ENCODE peak calls at places on chromosomes 11 and 22, in five cellular contexts. P is GM12891, T is HepG2, X is GM12878, G is K562. C is an unnamed sample.

GRCh38 chr11:134037093-134037908 is 31.6 kb upstream of the JAM3 start:
- DNase-seq in P (peak; percentile 59), T (no peak), X (peak; percentile 7), G (peak; percentile 63), C (no peak)

GRCh38 chr11:109343242-109343641 is 78.7 kb upstream of the C11orf87 start:
- DNase-seq in P (no peak), T (no peak), X (no peak), G (no peak), C (no peak)

GRCh38 chr11:70028147-70028855 is 49.8 kb upstream of the ANO1 start:
- DNase-seq in P (no peak), T (no peak), X (no peak), G (no peak), C (no peak)

GRCh38 chr11:121965330-121965729 is 150.7 kb downstream of the BLID start:
- DNase-seq in P (no peak), T (no peak), X (no peak), G (no peak), C (no peak)

GRCh38 chr11:86067230-86068137 is 1.4 kb downstream of the PICALM start:
- DNase-seq in P (no peak), T (peak; percentile 83), X (no peak), G (peak; percentile 18), C (no peak)

GRCh38 chr11:44633641-44634040 is 68.2 kb downstream of the CD82 start:
- DNase-seq in P (no peak), T (no peak), X (no peak), G (no peak), C (no peak)

GRCh38 chr11:77411238-77411637 is 62.7 kb downstream of the PAK1 start:
- DNase-seq in P (no peak), T (no peak), X (no peak), G (no peak), C (peak; percentile 27)

GRCh38 chr11:65790104-65790901 is 3.4 kb downstream of the OVOL1 start:
- DNase-seq in P (no peak), T (no peak), X (no peak), G (no peak), C (no peak)

GRCh38 chr11:10581481-10582019 is 13.1 kb upstream of the LYVE1 start:
- DNase-seq in P (no peak), T (no peak), X (no peak), G (no peak), C (no peak)

GRCh38 chr11:63535734-63536133 is 874 bp upstream of the PLAAT4 start:
- DNase-seq in P (no peak), T (no peak), X (no peak), G (peak; percentile 11), C (no peak)

GRCh38 chr11:134340354-134340964 is 8.7 kb downstream of the GLB1L2 start:
- DNase-seq in P (no peak), T (no peak), X (no peak), G (no peak), C (no peak)

GRCh38 chr11:123286761-123287160 is 91.7 kb upstream of the CLMP start:
- DNase-seq in P (no peak), T (no peak), X (no peak), G (no peak), C (no peak)

GRCh38 chr22:27892064-27892463 is 27.0 kb downstream of the PITPNB start:
- DNase-seq in P (no peak), T (no peak), X (no peak), G (no peak), C (no peak)

GRCh38 chr22:36608987-36609386 is 80.0 kb upstream of the EIF3D start:
- DNase-seq in P (no peak), T (no peak), X (no peak), G (no peak), C (no peak)

GRCh38 chr22:30876925-30877553 is 91.5 kb downstream of the MORC2 start:
- DNase-seq in P (no peak), T (no peak), X (no peak), G (no peak), C (no peak)

GRCh38 chr22:40451230-40451629 is 80.8 kb downstream of the SGSM3 start:
- DNase-seq in P (no peak), T (no peak), X (no peak), G (no peak), C (no peak)

GRCh38 chr22:40345271-40345670 is 1.0 kb upstream of the ADSL start:
- DNase-seq in P (no peak), T (no peak), X (no peak), G (no peak), C (no peak)

GRCh38 chr22:29079218-29079901 is 6.5 kb downstream of the KREMEN1 start:
- DNase-seq in P (no peak), T (no peak), X (no peak), G (peak; percentile 12), C (no peak)

GRCh38 chr11:35554491-35555237 is 29.2 kb upstream of the PAMR1 start:
- DNase-seq in P (no peak), T (no peak), X (no peak), G (no peak), C (no peak)

GRCh38 chr22:21069375-21069774 is 23.6 kb downstream of the LRRC74B start:
- DNase-seq in P (no peak), T (no peak), X (no peak), G (no peak), C (no peak)

GRCh38 chr22:39498368-39498767 is 3.7 kb upstream of the MIEF1 start:
- DNase-seq in P (no peak), T (no peak), X (no peak), G (no peak), C (no peak)

GRCh38 chr22:32619614-32620426 is 145.2 kb downstream of the FBXO7 start:
- DNase-seq in P (no peak), T (peak; percentile 91), X (no peak), G (no peak), C (no peak)

GRCh38 chr11:110728476-110728875 is 16.2 kb upstream of the ARHGAP20 start:
- DNase-seq in P (no peak), T (no peak), X (no peak), G (no peak), C (no peak)

GRCh38 chr11:121589946-121590537 is 137.3 kb upstream of the SORL1-AS1 start:
- DNase-seq in P (peak; percentile 48), T (no peak), X (peak; percentile 97), G (no peak), C (peak; percentile 57)

GRCh38 chr11:102421262-102421661 is 31.3 kb downstream of the TMEM123 start:
- DNase-seq in P (no peak), T (no peak), X (no peak), G (no peak), C (no peak)

GRCh38 chr11:121688860-121689614 is 236.3 kb upstream of the SORL1-AS1 start:
- DNase-seq in P (no peak), T (peak; percentile 75), X (no peak), G (no peak), C (no peak)

GRCh38 chr11:26947904-26948639 is 45.8 kb upstream of the FIBIN start:
- DNase-seq in P (no peak), T (no peak), X (no peak), G (no peak), C (no peak)

GRCh38 chr11:128207861-128208321 is 379.5 kb downstream of the ETS1 start:
- DNase-seq in P (no peak), T (no peak), X (no peak), G (no peak), C (no peak)

GRCh38 chr11:107699371-107700348 is 12.2 kb downstream of the SLN start:
- DNase-seq in P (no peak), T (no peak), X (no peak), G (no peak), C (no peak)

GRCh38 chr11:107705027-107705426 is 6.8 kb downstream of the SLN start:
- DNase-seq in P (no peak), T (no peak), X (no peak), G (no peak), C (no peak)

GRCh38 chr11:107704432-107704831 is 7.4 kb downstream of the SLN start:
- DNase-seq in P (no peak), T (no peak), X (no peak), G (no peak), C (no peak)

GRCh38 chr11:107702723-107703122 is 9.1 kb downstream of the SLN start:
- DNase-seq in P (no peak), T (no peak), X (no peak), G (no peak), C (no peak)

DNA sequence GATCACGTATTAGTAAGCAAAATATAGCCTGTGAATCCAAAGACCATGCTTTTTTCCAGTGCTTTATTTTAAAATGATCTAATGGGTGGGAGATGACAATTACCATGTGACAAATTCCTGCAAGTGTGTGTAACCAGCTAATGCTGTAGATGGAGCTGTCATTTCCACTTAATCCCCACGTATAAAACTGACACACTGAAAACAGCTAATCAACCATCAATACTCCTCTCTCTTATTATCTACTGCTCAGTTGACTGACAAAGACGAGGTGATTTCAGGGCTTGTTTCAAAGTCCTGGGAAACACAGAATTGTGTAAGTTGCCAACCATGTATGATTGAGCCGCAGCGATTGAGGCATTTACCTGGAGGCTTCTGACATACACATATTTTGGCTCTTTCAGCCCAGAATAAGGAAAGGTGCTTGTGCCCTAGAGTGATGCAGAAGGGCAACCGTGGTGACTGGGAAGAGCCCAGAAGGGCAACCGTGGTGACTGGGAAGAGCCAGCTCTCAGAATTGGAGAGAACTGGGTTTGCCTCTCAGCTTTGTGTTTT is 9.7 kb downstream of the SLN start:
- DNase-seq in P (no peak), T (no peak), X (no peak), G (no peak), C (no peak)
- TF ChIP-seq TAF1 in P (no peak), T (no peak), X (no peak), G (no peak), C (no peak)

GRCh38 chr11:118620529-118621070 is 13.2 kb downstream of the PHLDB1 start:
- DNase-seq in P (no peak), T (peak; percentile 90), X (no peak), G (peak; percentile 27), C (no peak)
- TF ChIP-seq POLR2A in P (no peak), T (peak; percentile 89), X (no peak), G (no peak), C (no peak)

DNA sequence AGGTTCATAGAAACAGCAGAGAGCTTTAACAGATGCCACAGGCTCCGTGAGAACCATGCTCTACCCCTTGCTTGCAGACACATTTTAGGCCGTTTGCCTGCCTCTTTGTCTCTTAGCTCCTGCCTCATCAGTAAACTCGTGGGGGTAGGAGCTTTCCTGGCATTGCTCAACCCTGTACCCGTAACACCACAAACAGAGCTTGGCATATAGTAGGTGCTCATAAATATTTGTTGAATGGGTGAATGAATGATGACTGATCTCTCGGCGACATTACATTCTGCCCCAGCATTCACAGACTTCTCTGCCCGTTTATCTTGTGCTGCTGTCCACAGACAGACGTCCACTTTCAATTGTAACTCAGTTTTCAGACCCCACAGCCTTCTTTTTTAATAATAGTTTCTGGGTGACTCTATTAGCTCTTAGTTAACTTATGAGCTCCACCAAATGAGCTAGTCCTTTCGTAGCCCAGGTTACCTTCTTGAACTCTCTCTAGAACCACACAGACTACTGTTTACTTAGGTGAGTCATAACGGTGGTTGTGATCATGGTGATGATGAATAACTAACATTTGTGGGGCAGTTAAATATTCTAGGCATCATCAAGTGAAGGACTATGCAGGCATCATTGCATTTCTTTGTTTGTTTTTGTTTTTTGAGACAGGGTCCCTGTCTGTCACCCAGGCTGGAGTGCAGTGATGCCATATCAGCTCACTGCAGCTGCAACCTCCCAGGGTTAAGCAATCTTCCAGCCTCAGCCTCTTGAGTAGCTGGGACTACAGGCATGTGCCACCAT is 188.4 kb downstream of the ADAMTS15 start:
- DNase-seq in P (no peak), T (peak; percentile 60), X (no peak), G (no peak), C (no peak)
- TF ChIP-seq POLR2AphosphoS5 in P (no peak), T (no peak), X (no peak), G (no peak), C (no peak)

GRCh38 chr11:14500181-14500651 is 605 bp upstream of the COPB1 start:
- DNase-seq in P (peak; percentile 25), T (peak; percentile 39), X (peak; percentile 30), G (no peak), C (no peak)
- TF ChIP-seq TAF1 in P (no peak), T (no peak), X (no peak), G (no peak), C (no peak)

GRCh38 chr22:46614070-46614931 is 5.9 kb upstream of the GRAMD4 start:
- DNase-seq in P (no peak), T (no peak), X (peak; percentile 70), G (no peak), C (peak; percentile 54)
- TF ChIP-seq POLR2A in P (peak; percentile 48), T (no peak), X (peak; percentile 44), G (no peak), C (no peak)

C was measured in GM12892.